ENCODE peak calls at places on chromosomes 7 and 10, in five cellular contexts. K is Calu3; I is activated CD8-positive, alpha-beta memory T cell treated with anti-CD3 and anti-CD28 coated beads, Interleukin-2, amount 50 U/mL, for 48 hours; W is stimulated activated naive CD8-positive, alpha-beta T cell treated with anti-CD3 and anti-CD28 coated beads, Interleukin-15, Interleukin-2, amounts not matched to agents 100 U/mL and 50 U/mL, for 24 hours; A is HTR-8/SVneo. D is an unnamed sample.

GRCh38 chr10:8670461-8670860 is 616.0 kb downstream of the GATA3 start:
- DNase-seq in W (no peak), A (no peak), K (no peak), I (no peak), D (peak)

GRCh38 chr10:44864042-44864436 is 47.1 kb upstream of the TMEM72 start:
- DNase-seq in K (peak), I (no peak), W (no peak), A (no peak), D (peak)

GRCh38 chr10:46537309-46537708 is 19.1 kb downstream of the GPRIN2 start:
- DNase-seq in K (no peak), W (no peak), I (no peak), A (no peak), D (no peak)

GRCh38 chr10:22481687-22482539 is 136.6 kb downstream of the SPAG6 start:
- DNase-seq in I (no peak), A (no peak), K (no peak), W (no peak), D (no peak)

GRCh38 chr7:39741942-39742623 is 118.7 kb downstream of the RALA start:
- DNase-seq in W (peak), A (no peak), K (peak), I (peak), D (peak)

GRCh38 chr7:16708980-16709379 is 44.6 kb upstream of the TSPAN13 start:
- DNase-seq in K (no peak), I (no peak), W (no peak), A (peak), D (no peak)

GRCh38 chr7:79064187-79064823 is 389.2 kb downstream of the MAGI2 start:
- DNase-seq in K (no peak), W (no peak), I (no peak), A (no peak), D (peak)

GRCh38 chr7:116393654-116394053 is 105.9 kb upstream of the CAV2 start:
- DNase-seq in K (no peak), I (no peak), A (no peak), W (no peak), D (no peak)

GRCh38 chr7:69336976-69337375 is 261.3 kb upstream of the AUTS2 start:
- DNase-seq in I (no peak), W (no peak), K (no peak), A (no peak), D (no peak)

GRCh38 chr7:133539016-133539415 is 286.1 kb downstream of the EXOC4 start:
- DNase-seq in A (no peak), I (no peak), K (no peak), W (no peak), D (no peak)

GRCh38 chr7:9231683-9232082 is 798.3 kb downstream of the NXPH1 start:
- DNase-seq in I (no peak), W (no peak), K (no peak), A (no peak), D (no peak)

GRCh38 chr10:13717936-13718772 is 131.4 kb downstream of the PRPF18 start:
- DNase-seq in A (no peak), I (peak), W (peak), K (peak), D (peak)

GRCh38 chr7:93202594-93203273 is 23.5 kb downstream of the HEPACAM2 start:
- DNase-seq in W (no peak), A (no peak), K (no peak), I (no peak), D (no peak)

GRCh38 chr10:112379635-112380296 is 5.8 kb downstream of the ACSL5 start:
- DNase-seq in A (no peak), W (no peak), I (no peak), K (peak), D (peak)

GRCh38 chr7:1401011-1401410 is 58.3 kb downstream of the MICALL2 start:
- DNase-seq in K (peak), W (no peak), A (no peak), I (no peak), D (peak)

GRCh38 chr7:36207451-36208291 is 54.6 kb downstream of the EEPD1 start:
- DNase-seq in W (no peak), I (no peak), K (peak), A (peak), D (no peak)

GRCh38 chr7:107971613-107972012 is 31.3 kb downstream of the LAMB1 start:
- DNase-seq in K (no peak), W (no peak), A (no peak), I (no peak), D (no peak)

GRCh38 chr10:102770108-102770482 is 26.3 kb downstream of the WBP1L start:
- DNase-seq in A (no peak), W (no peak), K (no peak), I (no peak), D (no peak)